ENCODE peak calls at places on chromosomes 1 and 21, in eight cellular contexts. J is Right ventricle myocardium superior; S is glomerular endothelial cell; P is EL; F is adrenal gland; D is CD8-positive, alpha-beta T cell; O is T follicular helper cell; A is endothelial cell. B is an unnamed sample.

GRCh38 chr21:43634618-43635017 is 24.7 kb downstream of the HSF2BP start:
- DNase-seq in J (no peak), S (no peak), P (peak; percentile 56), F (no peak), D (no peak), O (no peak), A (no peak), B (no peak)

GRCh38 chr1:47753808-47754207 is 243.4 kb downstream of the TRABD2B start:
- DNase-seq in J (no peak), S (no peak), P (no peak), F (no peak), D (no peak), O (no peak), A (no peak), B (no peak)

GRCh38 chr1:90371106-90371813 is 345.8 kb downstream of the BARHL2 start:
- DNase-seq in J (no peak), S (no peak), P (peak; percentile 4), F (no peak), D (no peak), O (no peak), A (no peak), B (no peak)

GRCh38 chr1:24151175-24151533 is 8.2 kb upstream of the IL22RA1 start:
- DNase-seq in J (no peak), S (no peak), P (no peak), F (no peak), D (no peak), O (no peak), A (peak; percentile 26), B (no peak)

GRCh38 chr21:45388011-45388521 is 16.9 kb upstream of the COL18A1 start:
- DNase-seq in J (peak; percentile 44), S (no peak), P (no peak), F (peak; percentile 16), D (no peak), O (no peak), A (no peak), B (peak; percentile 59)

GRCh38 chr1:109370712-109371270 is 26.9 kb downstream of the SORT1 start:
- DNase-seq in J (no peak), S (no peak), P (peak; percentile 94), F (no peak), D (no peak), O (no peak), A (no peak), B (no peak)

GRCh38 chr1:94014635-94015488 is 105.6 kb upstream of the GCLM start:
- DNase-seq in J (no peak), S (no peak), P (peak; percentile 45), F (no peak), D (no peak), O (no peak), A (no peak), B (no peak)

GRCh38 chr1:7550981-7551380 is 220.1 kb upstream of the VAMP3 start:
- DNase-seq in J (no peak), S (no peak), P (no peak), F (no peak), D (no peak), O (no peak), A (no peak), B (no peak)

GRCh38 chr1:22600071-22600816 is 36.2 kb upstream of the C1QA start:
- DNase-seq in J (no peak), S (no peak), P (no peak), F (no peak), D (no peak), O (no peak), A (no peak), B (no peak)

GRCh38 chr1:65420590-65421340 is at the start of the genes LEPR and LEPROT:
- DNase-seq in J (no peak), S (no peak), P (no peak), F (no peak), D (no peak), O (no peak), A (no peak), B (no peak)

GRCh38 chr1:9121891-9122409 is 7.0 kb downstream of the GPR157 start:
- DNase-seq in J (no peak), S (no peak), P (no peak), F (no peak), D (peak; percentile 57), O (no peak), A (no peak), B (peak; percentile 64)

GRCh38 chr1:87718241-87718950 is 389.7 kb downstream of the LMO4 start:
- DNase-seq in J (no peak), S (no peak), P (no peak), F (no peak), D (no peak), O (no peak), A (no peak), B (no peak)

GRCh38 chr1:215958836-215959235 is 391.7 kb downstream of the KCTD3 start:
- DNase-seq in J (no peak), S (no peak), P (peak; percentile 44), F (no peak), D (no peak), O (no peak), A (no peak), B (no peak)

GRCh38 chr1:155139895-155140629 is at the start of gene DPM3:
- DNase-seq in J (peak; percentile 95), S (no peak), P (peak; percentile 80), F (peak; percentile 88), D (peak; percentile 92), O (peak; percentile 86), A (peak; percentile 87), B (peak; percentile 95)

GRCh38 chr1:156241311-156241811 is 623 bp upstream of the BGLAP start:
- DNase-seq in J (no peak), S (no peak), P (peak; percentile 74), F (no peak), D (no peak), O (no peak), A (no peak), B (no peak)

GRCh38 chr1:208722592-208722991 is 478.4 kb upstream of the PLXNA2 start:
- DNase-seq in J (no peak), S (no peak), P (no peak), F (no peak), D (no peak), O (no peak), A (no peak), B (no peak)

GRCh38 chr1:11697893-11698210 is 6.3 kb downstream of the DRAXIN start:
- DNase-seq in J (no peak), S (no peak), P (no peak), F (no peak), D (no peak), O (no peak), A (no peak), B (no peak)

GRCh38 chr1:154414606-154415005 is 9.5 kb downstream of the IL6R start:
- DNase-seq in J (peak; percentile 87), S (no peak), P (no peak), F (peak; percentile 72), D (no peak), O (no peak), A (no peak), B (peak; percentile 75)

GRCh38 chr1:81237531-81238528 is 562.9 kb upstream of the ADGRL2 start:
- DNase-seq in J (no peak), S (no peak), P (no peak), F (no peak), D (no peak), O (no peak), A (no peak), B (no peak)

GRCh38 chr1:43540653-43541071 is 10.0 kb downstream of the PTPRF start:
- DNase-seq in J (no peak), S (no peak), P (no peak), F (peak; percentile 43), D (no peak), O (no peak), A (no peak), B (peak; percentile 73)

GRCh38 chr1:188224263-188224662 is 1395.5 kb downstream of the PLA2G4A start:
- DNase-seq in J (no peak), S (no peak), P (no peak), F (no peak), D (no peak), O (no peak), A (no peak), B (no peak)

GRCh38 chr21:33642896-33643657 is 776 bp downstream of the ITSN1 start:
- DNase-seq in J (peak; percentile 60), S (no peak), P (peak; percentile 45), F (peak; percentile 39), D (peak; percentile 51), O (no peak), A (no peak), B (peak; percentile 41)

GRCh38 chr1:53134961-53135734 is 7.3 kb downstream of the SLC1A7 start:
- DNase-seq in J (no peak), S (no peak), P (no peak), F (peak; percentile 28), D (no peak), O (no peak), A (no peak), B (peak; percentile 71)

GRCh38 chr1:209839875-209840491 is 12.2 kb downstream of the UTP25 start:
- DNase-seq in J (no peak), S (peak; percentile 96), P (peak; percentile 95), F (peak; percentile 73), D (no peak), O (no peak), A (no peak), B (no peak)

GRCh38 chr1:116777831-116778830 is 23.9 kb downstream of the CD2 start:
- DNase-seq in J (no peak), S (no peak), P (peak; percentile 67), F (no peak), D (no peak), O (no peak), A (no peak), B (no peak)